ENCODE peak calls at places on chromosomes 2 and 18, in six cellular contexts. H, A, W, M, I and S are unnamed samples. For H3K9me3, the result is how much of the 10 kb centered on the place peaks cover.

GRCh38 chr2:177164584-177165052 is 48.0 kb upstream of the HNRNPA3 start:
- DNase-seq in I (peak), H (peak), W (peak), M (peak), A (peak), S (peak)

GRCh38 chr2:215479536-215480240 is 43.8 kb upstream of the FN1 start:
- DNase-seq in M (no peak), H (no peak), I (no peak), W (no peak), A (no peak), S (no peak)

GRCh38 chr18:51149605-51150429 is 47.7 kb downstream of the MEX3C start:
- DNase-seq in I (peak), H (no peak), M (no peak), A (no peak), W (no peak), S (no peak)

GRCh38 chr2:173090973-173091660 is 15.5 kb downstream of the MAP3K20 start:
- DNase-seq in I (no peak), W (no peak), M (no peak), A (no peak), H (no peak), S (no peak)

GRCh38 chr18:9671214-9671613 is 36.9 kb upstream of the RAB31 start:
- DNase-seq in M (no peak), A (no peak), I (peak), H (no peak), W (no peak), S (no peak)

GRCh38 chr2:29916571-29916970 is 4.8 kb downstream of the ALK start:
- DNase-seq in W (no peak), H (no peak), I (no peak), M (no peak), A (no peak), S (no peak)

GRCh38 chr2:209969692-209970091 is 32.7 kb upstream of the RPE start:
- DNase-seq in W (no peak), I (no peak), H (no peak), M (no peak), A (no peak), S (no peak)

GRCh38 chr2:11855120-11855760 is 108.8 kb downstream of the LPIN1 start:
- DNase-seq in H (no peak), M (no peak), W (no peak), A (no peak), I (no peak), S (no peak)

GRCh38 chr2:44291281-44292248 is 16.3 kb downstream of the SLC3A1 start:
- DNase-seq in A (no peak), H (no peak), W (no peak), I (peak), M (no peak), S (no peak)

GRCh38 chr2:46537046-46537445 is 57.7 kb downstream of the TMEM247 start:
- DNase-seq in I (no peak), W (no peak), H (no peak), A (no peak), M (no peak), S (no peak)

GRCh38 chr2:55771612-55772011 is 78.0 kb upstream of the PNPT1 start:
- DNase-seq in A (no peak), M (no peak), H (no peak), W (no peak), I (peak), S (no peak)

GRCh38 chr2:200064879-200065278 is 109.5 kb downstream of the MAIP1 start:
- DNase-seq in A (no peak), W (no peak), H (no peak), I (no peak), M (no peak), S (no peak)

GRCh38 chr2:164913640-164914346 is 41.5 kb downstream of the SLC38A11 start:
- DNase-seq in I (peak), A (no peak), W (no peak), H (no peak), M (no peak), S (peak)

GRCh38 chr2:9201185-9201891 is 5.3 kb upstream of the ASAP2 start:
- DNase-seq in I (peak), W (no peak), M (no peak), H (peak), A (no peak), S (no peak)

GRCh38 chr2:32852821-32853220 is 93.9 kb upstream of the LTBP1 start:
- DNase-seq in W (no peak), H (no peak), M (no peak), A (no peak), I (no peak), S (no peak)

GRCh38 chr18:79903071-79903635 is 48.3 kb downstream of the SLC66A2 start:
- DNase-seq in M (no peak), I (no peak), A (no peak), W (no peak), H (peak), S (no peak)

GRCh38 chr2:165635532-165635931 is 158.5 kb downstream of the GALNT3 start:
- DNase-seq in A (no peak), I (peak), H (no peak), W (no peak), M (no peak), S (no peak)

GRCh38 chr2:113979172-113980128 is 89.6 kb downstream of the ACTR3 start:
- DNase-seq in M (peak), W (no peak), H (no peak), I (no peak), A (no peak), S (no peak)

GRCh38 chr2:69902213-69902922 is 8.6 kb downstream of the SNRNP27 start:
- DNase-seq in W (no peak), I (no peak), A (no peak), H (no peak), M (no peak), S (no peak)

GRCh38 chr2:96102596-96103387 is 13.6 kb downstream of the ADRA2B start:
- DNase-seq in A (no peak), W (no peak), H (no peak), M (no peak), I (no peak), S (no peak)

GRCh38 chr2:225995788-225996476 is 596.4 kb downstream of the NYAP2 start:
- DNase-seq in H (no peak), W (no peak), A (no peak), M (no peak), I (peak), S (no peak)

GRCh38 chr18:75727479-75727878 is 300.0 kb upstream of the SMIM21 start:
- DNase-seq in I (peak), H (no peak), W (no peak), M (peak), A (peak), S (no peak)

GRCh38 chr2:39513641-39514094 is 76.6 kb upstream of the MAP4K3 start:
- DNase-seq in H (peak), I (peak), M (peak), A (no peak), W (no peak), S (peak)

GRCh38 chr2:141464995-141465394 is 665.8 kb downstream of the LRP1B start:
- DNase-seq in I (no peak), H (no peak), W (no peak), A (no peak), M (no peak), S (no peak)

GRCh38 chr2:529425-529824 is 147.8 kb downstream of the TMEM18 start:
- DNase-seq in M (peak), A (no peak), H (no peak), I (no peak), W (no peak), S (no peak)

GRCh38 chr2:63038034-63038433 is 12.6 kb upstream of the OTX1 start:
- DNase-seq in I (no peak), A (no peak), W (no peak), H (no peak), M (no peak), S (no peak)

GRCh38 chr2:172215172-172215935 is 112.7 kb upstream of the DLX2 start:
- DNase-seq in I (peak), H (no peak), A (no peak), W (no peak), M (no peak), S (no peak)

GRCh38 chr18:907880-908512 is 3.3 kb downstream of the ADCYAP1 start:
- DNase-seq in W (no peak), A (no peak), I (no peak), H (no peak), M (no peak), S (no peak)

GRCh38 chr2:42331569-42332284 is 29.3 kb downstream of the COX7A2L start:
- DNase-seq in H (no peak), I (no peak), A (no peak), W (no peak), M (no peak), S (no peak)

GRCh38 chr2:241859436-241860183 is 916 bp upstream of the PDCD1 start:
- DNase-seq in A (no peak), M (no peak), I (no peak), H (peak), W (no peak), S (no peak)

GRCh38 chr2:135727968-135728728 is 13.5 kb upstream of the UBXN4 start:
- DNase-seq in W (no peak), M (no peak), I (no peak), H (no peak), A (no peak), S (no peak)

GRCh38 chr2:86274918-86275275 is 62.5 kb downstream of the REEP1 start:
- DNase-seq in I (no peak), A (no peak), H (no peak), M (no peak), W (no peak), S (peak)

DNA sequence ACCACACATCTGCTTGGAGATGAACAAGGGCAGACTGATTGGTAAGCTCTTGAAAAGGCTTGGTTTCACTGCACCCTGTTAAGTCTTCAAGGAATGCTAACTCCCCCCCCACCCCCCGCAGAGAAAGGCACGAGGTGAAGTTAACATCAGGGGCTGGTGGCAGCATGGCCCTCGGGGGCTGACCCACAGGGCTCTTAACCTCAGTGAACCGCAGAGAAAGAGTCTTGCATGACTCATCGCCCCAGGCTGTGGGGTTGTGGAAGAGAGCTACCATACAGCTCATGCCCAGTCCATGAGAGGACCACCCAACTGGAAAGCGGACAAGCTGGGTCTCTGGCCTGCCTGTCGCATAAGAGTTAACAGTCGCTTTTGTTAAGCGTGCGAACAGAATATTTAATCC is 10.6 kb upstream of the CEP68 start:
- DNase-seq in I (no peak), M (peak), H (no peak), A (peak), W (no peak), S (no peak)
- H3K9me3 ChIP-seq in I (under half), M (under half), H (under half), A (under half), W (under half), S (under half)

DNA sequence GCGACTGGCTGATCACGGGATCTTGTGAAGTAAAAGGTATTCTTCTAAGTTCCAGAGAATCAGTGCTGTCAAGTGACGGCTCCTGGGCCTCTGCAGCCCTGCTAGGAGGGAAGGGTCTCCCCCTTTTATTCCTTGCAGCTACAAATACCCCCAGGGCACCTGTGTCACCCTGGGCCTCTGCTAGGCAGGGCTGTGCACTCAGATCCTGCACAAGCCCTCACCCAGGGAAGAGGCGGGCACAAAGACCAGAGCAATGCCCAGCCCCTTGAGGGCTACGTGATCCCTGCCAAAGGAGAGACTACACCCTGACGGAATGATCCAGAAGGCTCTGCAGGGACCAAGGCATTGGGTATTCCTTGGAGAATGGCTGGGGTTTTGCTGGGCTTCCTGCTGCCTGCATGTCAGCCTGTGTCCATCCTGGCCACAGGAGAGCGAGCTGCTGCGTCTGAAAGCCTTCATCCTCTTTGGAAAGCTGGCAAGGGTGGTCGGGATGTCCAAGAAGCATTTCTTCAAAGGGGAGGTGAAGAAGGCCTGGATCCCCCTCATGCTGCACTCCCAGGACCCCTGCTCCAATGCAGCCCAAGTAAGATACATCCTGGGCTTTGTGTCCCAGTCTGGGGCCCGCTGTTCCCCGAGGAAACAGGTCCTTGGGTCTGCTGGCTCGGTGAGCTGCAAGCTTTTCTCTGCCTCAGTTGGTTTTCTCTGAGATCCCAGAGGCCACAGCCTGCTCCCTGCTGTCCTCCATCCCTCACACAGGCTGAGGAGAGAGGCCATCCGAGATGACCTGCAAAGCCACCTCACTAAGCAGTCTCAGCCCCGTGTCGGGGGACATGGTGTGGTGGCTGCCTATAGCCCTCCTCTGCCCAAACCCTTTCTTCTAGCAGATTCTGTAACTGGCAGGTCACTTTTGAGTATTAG is 24.9 kb downstream of the HJURP start:
- DNase-seq in I (no peak), H (no peak), M (no peak), A (no peak), W (no peak), S (peak)
- H3K9me3 ChIP-seq in I (under half), H (under half), M (under half), A (under half), W (under half), S (under half)

GRCh38 chr18:78407456-78407823 is 572.2 kb upstream of the SALL3 start:
- DNase-seq in I (no peak), W (no peak), H (no peak), A (no peak), M (no peak), S (no peak)

GRCh38 chr18:78402966-78403365 is 576.7 kb upstream of the SALL3 start:
- DNase-seq in M (no peak), W (no peak), A (no peak), H (no peak), I (no peak), S (no peak)

GRCh38 chr18:78403371-78403770 is 576.2 kb upstream of the SALL3 start:
- DNase-seq in M (no peak), W (no peak), H (no peak), I (no peak), A (no peak), S (no peak)

GRCh38 chr18:78406743-78407455 is 572.7 kb upstream of the SALL3 start:
- DNase-seq in I (no peak), W (no peak), H (no peak), M (no peak), A (no peak), S (no peak)

DNA sequence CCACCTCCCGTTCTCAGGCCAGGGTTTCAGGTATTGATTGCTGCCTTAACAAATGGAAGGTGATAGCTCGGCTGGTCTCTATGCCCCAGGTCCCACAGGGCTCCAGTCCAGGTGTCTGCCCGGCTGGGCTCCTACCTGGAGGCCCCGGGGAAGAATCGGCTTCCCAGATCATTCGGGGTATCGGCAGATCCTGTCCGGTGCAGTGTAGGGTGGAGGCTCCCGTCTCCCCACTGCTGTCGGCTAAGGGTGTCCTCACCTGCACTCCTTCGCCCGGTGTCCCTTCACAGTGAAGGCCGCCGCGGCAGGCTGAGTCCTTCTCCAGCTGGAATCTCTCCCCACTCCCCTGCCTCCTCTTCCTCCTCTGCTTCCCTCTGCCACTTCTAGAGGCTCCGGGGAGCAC is 573.9 kb upstream of the SALL3 start:
- DNase-seq in M (no peak), I (no peak), H (no peak), W (no peak), A (no peak), S (no peak)
- H3K9me3 ChIP-seq in M (under half), I (under half), H (under half), W (under half), A (under half), S (under half)

GRCh38 chr2:123769001-123769400 is 256.1 kb upstream of the CNTNAP5 start:
- DNase-seq in M (no peak), H (no peak), W (no peak), A (no peak), I (no peak), S (no peak)
- H3K9me3 ChIP-seq in M (under half), H (under half), W (under half), A (under half), I (under half), S (under half)

DNA sequence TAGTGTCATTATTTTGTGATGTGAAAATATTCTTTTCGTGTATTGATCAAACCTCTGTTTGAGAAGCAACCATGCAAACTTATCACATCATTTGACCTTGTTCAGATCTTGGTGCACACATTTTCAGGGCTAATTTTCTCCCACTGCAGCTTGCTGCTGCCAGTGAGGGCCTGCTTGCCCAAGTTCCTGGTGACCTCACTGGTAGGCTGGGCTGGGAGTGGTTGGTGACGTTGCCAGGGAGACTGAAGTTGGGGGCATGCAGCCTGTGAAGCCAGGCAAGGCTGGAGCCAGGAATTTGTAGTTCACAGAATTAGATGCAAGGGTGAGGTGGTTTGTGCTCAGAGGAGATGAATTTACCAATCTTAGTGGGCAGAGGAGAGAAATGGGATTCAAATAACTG is 38.5 kb downstream of the PARD3B start:
- DNase-seq in I (no peak), M (no peak), A (no peak), H (no peak), W (no peak), S (no peak)
- H3K9me3 ChIP-seq in I (under half), M (under half), A (under half), H (under half), W (under half), S (under half)

DNA sequence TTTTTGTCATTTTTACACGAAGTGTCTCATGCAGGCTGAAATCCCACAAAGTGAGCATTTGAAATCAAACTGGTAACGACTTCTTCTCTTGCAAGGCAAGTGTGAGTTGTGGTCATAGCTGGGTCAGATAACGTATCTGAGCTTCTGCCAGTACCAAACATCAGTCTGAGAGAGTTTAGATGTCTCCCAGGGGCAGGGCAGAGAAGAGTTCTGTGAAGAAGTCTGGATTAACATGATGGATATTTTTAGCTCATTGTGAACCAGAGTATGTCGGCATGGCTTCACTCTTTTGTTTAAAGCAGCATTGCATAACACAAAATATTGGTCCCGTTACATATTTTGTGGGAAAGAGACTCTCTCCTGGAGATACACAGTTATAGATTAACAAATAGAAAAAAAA is 655.5 kb upstream of the KLHL29 start:
- DNase-seq in W (no peak), A (no peak), I (no peak), M (no peak), H (no peak), S (no peak)
- H3K9me3 ChIP-seq in W (under half), A (under half), I (under half), M (under half), H (under half), S (under half)

DNA sequence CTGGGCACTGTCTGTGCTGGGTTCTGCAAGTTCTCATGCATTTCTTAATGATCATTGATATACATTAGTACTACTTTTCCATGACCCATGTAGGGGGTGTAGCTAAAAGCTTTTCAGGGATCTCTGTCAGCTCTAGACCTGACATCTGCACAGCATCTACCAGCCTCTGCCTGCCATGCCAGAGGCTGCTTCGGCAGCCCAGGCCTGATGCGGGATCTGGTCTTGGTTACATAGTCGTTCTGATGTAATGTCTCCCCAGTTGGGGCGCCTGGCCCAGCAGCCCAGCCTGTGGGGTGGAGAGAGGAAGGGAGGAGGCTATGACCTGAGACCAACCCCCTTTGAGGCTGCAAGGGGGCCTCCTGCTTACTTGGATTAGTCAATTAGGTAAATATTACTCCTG is 575.5 kb downstream of the CMPK2 start:
- DNase-seq in H (no peak), A (no peak), W (no peak), I (no peak), M (no peak), S (no peak)
- H3K9me3 ChIP-seq in H (under half), A (under half), W (under half), I (under half), M (under half), S (under half)

GRCh38 chr2:118846667-118847446 is 591 bp downstream of the EN1 start:
- DNase-seq in M (no peak), H (no peak), W (no peak), A (peak), I (no peak), S (no peak)

GRCh38 chr2:118847447-118848172 is at the start of gene EN1:
- DNase-seq in H (peak), W (no peak), M (peak), A (peak), I (no peak), S (no peak)

GRCh38 chr2:118849226-118850170 is 2.0 kb upstream of the EN1 start:
- DNase-seq in I (no peak), H (peak), W (no peak), M (no peak), A (peak), S (no peak)

GRCh38 chr2:118850171-118850900 is 2.9 kb upstream of the EN1 start:
- DNase-seq in H (no peak), I (no peak), W (no peak), M (no peak), A (peak), S (no peak)

GRCh38 chr2:118848381-118849225 is 1.2 kb upstream of the EN1 start:
- DNase-seq in I (no peak), A (peak), M (no peak), H (peak), W (no peak), S (no peak)
- H3K9me3 ChIP-seq in I (under half), A (under half), M (under half), H (under half), W (under half), S (under half)

GRCh38 chr2:153589586-153589985 is 111.0 kb upstream of the RPRM start:
- DNase-seq in M (no peak), A (no peak), I (no peak), H (no peak), W (no peak), S (no peak)
- H3K9me3 ChIP-seq in M (half or more), A (under half), I (under half), H (under half), W (under half), S (under half)